ENCODE peak calls at places on chromosomes 5 and 9, in six cellular contexts. Q, N, Z, V, F and D are unnamed samples.
A peak's percentile ranks its signal among the peaks of the same experiment; 100 is the strongest.

GRCh38 chr5:132011561-132012384 is at the start of gene ACSL6:
- DNase-seq in Q (no peak), N (no peak), Z (peak; percentile 83), V (no peak), F (peak; percentile 62), D (peak; percentile 55)

GRCh38 chr9:90611568-90611967 is 31.1 kb downstream of the DIRAS2 start:
- DNase-seq in Q (no peak), N (no peak), Z (no peak), V (no peak), F (no peak), D (no peak)

GRCh38 chr5:181052928-181053759 is 13.1 kb downstream of the BTNL9 start:
- DNase-seq in Q (peak; percentile 8), N (no peak), Z (peak; percentile 79), V (no peak), F (peak; percentile 55), D (peak; percentile 42)

GRCh38 chr5:164175083-164175482 is 669.7 kb downstream of the MAT2B start:
- DNase-seq in Q (peak; percentile 30), N (no peak), Z (no peak), V (no peak), F (no peak), D (no peak)

GRCh38 chr5:160263326-160263850 is 34.1 kb downstream of the FABP6 start:
- DNase-seq in Q (no peak), N (no peak), Z (no peak), V (no peak), F (no peak), D (no peak)

GRCh38 chr9:92614763-92615441 is 55.0 kb downstream of the IPPK start:
- DNase-seq in Q (no peak), N (no peak), Z (peak; percentile 83), V (no peak), F (no peak), D (no peak)

GRCh38 chr5:127723571-127723970 is 20.4 kb downstream of the CCDC192 start:
- DNase-seq in Q (peak; percentile 69), N (no peak), Z (no peak), V (peak; percentile 71), F (no peak), D (no peak)

GRCh38 chr5:5409151-5409810 is 13.2 kb upstream of the ICE1 start:
- DNase-seq in Q (no peak), N (no peak), Z (no peak), V (no peak), F (peak; percentile 62), D (no peak)

GRCh38 chr5:10459080-10460055 is 17.7 kb downstream of the ROPN1L start:
- DNase-seq in Q (no peak), N (no peak), Z (peak; percentile 79), V (no peak), F (no peak), D (no peak)

GRCh38 chr5:1177826-1178528 is 23.4 kb upstream of the SLC6A19 start:
- DNase-seq in Q (no peak), N (no peak), Z (no peak), V (no peak), F (no peak), D (no peak)

GRCh38 chr5:140023611-140024191 is 19.4 kb downstream of the NRG2 start:
- DNase-seq in Q (no peak), N (no peak), Z (no peak), V (no peak), F (no peak), D (no peak)

GRCh38 chr5:154478752-154479159 is 729 bp upstream of the HAND1 start:
- DNase-seq in Q (no peak), N (no peak), Z (peak; percentile 82), V (no peak), F (peak; percentile 73), D (no peak)

GRCh38 chr5:172617817-172618216 is 23.2 kb upstream of the NEURL1B start:
- DNase-seq in Q (no peak), N (no peak), Z (no peak), V (no peak), F (peak; percentile 76), D (no peak)

GRCh38 chr5:73789851-73790281 is 163.9 kb downstream of the ARHGEF28 start:
- DNase-seq in Q (peak; percentile 76), N (no peak), Z (no peak), V (no peak), F (no peak), D (no peak)

GRCh38 chr5:131635755-131636479 is 888 bp upstream of the RAPGEF6 start:
- DNase-seq in Q (peak; percentile 29), N (no peak), Z (no peak), V (peak; percentile 9), F (peak; percentile 24), D (peak; percentile 30)

GRCh38 chr5:127801751-127802476 is 98.7 kb downstream of the CCDC192 start:
- DNase-seq in Q (peak; percentile 23), N (no peak), Z (no peak), V (no peak), F (no peak), D (no peak)

GRCh38 chr9:21684831-21685362 is 117.5 kb upstream of the MTAP start:
- DNase-seq in Q (peak; percentile 64), N (no peak), Z (no peak), V (no peak), F (no peak), D (no peak)

DNA sequence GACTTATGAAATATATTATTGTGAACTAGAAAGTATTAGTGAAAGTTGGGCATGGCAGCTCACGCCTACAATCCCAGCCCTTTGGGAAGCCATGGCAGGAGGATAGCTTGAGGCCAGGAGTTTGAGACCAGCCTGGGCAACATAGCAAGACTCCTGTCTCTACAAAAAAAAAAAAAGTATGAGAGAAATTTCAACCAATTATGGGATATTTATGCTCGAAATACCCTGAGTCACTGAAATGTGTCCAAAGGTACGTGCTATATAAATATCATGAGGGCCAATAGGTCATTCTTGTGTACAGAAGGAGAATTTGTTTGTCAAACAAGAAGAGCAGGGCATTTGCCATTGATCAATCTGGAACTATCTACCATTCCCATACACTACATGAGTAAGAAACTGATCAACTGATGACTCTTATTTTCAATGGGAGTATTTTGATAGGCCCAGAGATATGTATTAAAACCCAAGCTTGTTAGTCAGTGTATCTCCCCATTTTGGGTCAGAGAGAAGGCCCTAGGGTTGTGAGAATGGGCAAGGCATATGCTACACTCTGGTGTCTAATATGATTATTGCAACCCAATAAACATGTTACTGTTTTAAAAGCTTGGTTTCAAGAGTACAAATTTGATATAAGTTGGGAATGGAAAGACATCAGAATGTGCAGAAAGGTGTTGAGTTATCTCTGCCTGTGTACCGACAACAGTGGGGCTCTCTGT is 21.7 kb upstream of the HOMER1 start:
- DNase-seq in Q (no peak), N (no peak), Z (no peak), V (no peak), F (no peak), D (no peak)
- TF ChIP-seq CTCF in Q (peak; percentile 10), N (no peak), Z (no peak), V (no peak), F (no peak), D (no peak)

DNA sequence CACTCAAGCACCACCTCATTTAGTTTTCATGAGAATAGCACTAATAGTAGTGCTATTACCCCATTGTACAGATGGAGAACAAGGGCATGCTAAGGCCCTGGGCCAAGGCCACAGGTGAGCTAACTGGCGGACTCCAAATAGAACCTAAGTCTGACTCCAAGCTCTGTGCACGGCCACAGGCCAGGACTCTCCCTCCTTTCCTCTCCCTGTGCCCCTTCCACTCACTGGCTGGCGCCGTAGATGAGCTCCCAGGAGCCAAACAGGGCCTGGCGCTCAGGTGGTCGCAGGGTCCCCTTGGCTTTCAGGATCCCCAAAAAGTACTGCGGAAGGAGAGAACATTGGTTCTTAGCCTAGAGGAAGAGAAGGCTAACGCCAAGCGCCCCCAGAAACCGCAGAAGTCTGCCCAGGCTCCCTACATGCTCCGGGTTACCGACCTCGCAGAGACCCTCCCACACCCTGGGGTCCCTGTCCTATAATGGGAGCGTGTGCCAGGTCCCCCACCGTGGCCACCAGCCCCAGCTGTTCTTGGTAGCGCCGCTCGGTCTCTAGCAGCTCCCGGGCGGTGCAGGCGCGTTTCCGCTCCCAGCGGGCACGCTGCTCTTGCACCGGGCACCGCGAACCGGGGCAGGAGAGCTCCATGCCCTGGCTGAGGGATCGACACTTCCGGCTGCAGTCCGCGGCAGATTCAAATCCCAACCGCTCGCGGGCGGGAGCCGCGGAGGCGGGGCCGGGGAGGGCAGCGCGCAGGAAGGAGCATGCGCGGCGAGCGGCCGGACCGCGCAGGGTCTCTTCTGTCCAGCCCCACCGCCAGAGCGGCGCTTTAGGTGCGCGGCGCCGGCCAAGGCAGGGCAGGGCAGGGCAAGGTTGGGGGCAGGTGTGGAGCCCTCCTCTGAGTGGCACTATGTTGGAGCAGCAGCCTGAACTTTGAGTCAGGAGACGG is at the start of gene ARHGEF39:
- DNase-seq in Q (peak; percentile 79), N (peak; percentile 79), Z (peak; percentile 93), V (peak; percentile 55), F (peak; percentile 97), D (peak; percentile 76)
- TF ChIP-seq CTCF in Q (peak; percentile 34), N (peak; percentile 54), Z (no peak), V (peak; percentile 26), F (peak; percentile 34), D (no peak)

GRCh38 chr9:105127863-105128220 is 116.6 kb upstream of the SLC44A1 start:
- DNase-seq in Q (peak; percentile 81), N (no peak), Z (no peak), V (no peak), F (no peak), D (no peak)
- TF ChIP-seq CTCF in Q (no peak), N (no peak), Z (no peak), V (no peak), F (no peak), D (no peak)

GRCh38 chr5:169084775-169085566 is 216.0 kb downstream of the SLIT3 start:
- DNase-seq in Q (no peak), N (no peak), Z (peak; percentile 21), V (no peak), F (no peak), D (no peak)

GRCh38 chr5:169088032-169088726 is 212.8 kb downstream of the SLIT3 start:
- DNase-seq in Q (no peak), N (no peak), Z (peak; percentile 9), V (no peak), F (peak; percentile 51), D (no peak)

GRCh38 chr5:169085656-169086055 is 215.3 kb downstream of the SLIT3 start:
- DNase-seq in Q (no peak), N (no peak), Z (peak; percentile 75), V (no peak), F (no peak), D (no peak)

GRCh38 chr5:169091396-169091980 is 209.5 kb downstream of the SLIT3 start:
- DNase-seq in Q (no peak), N (no peak), Z (peak; percentile 79), V (no peak), F (no peak), D (no peak)

GRCh38 chr5:169089343-169089742 is 211.6 kb downstream of the SLIT3 start:
- DNase-seq in Q (no peak), N (no peak), Z (peak; percentile 36), V (no peak), F (peak; percentile 49), D (no peak)
- TF ChIP-seq CTCF in Q (no peak), N (peak; percentile 13), Z (no peak), V (no peak), F (peak; percentile 48), D (no peak)